ENCODE peak calls at places on chromosomes 16 and 17, in five cellular contexts. One of them, this sample, is unnamed.

GRCh38 chr17:1231456-1231855 is 38.8 kb upstream of the BHLHA9 start:
- DNase-seq in NB4: peak; percentile 75
- DNase-seq in fibroblast of lung: no peak
- DNase-seq in esophagus squamous epithelium: no peak
- DNase-seq in GM10248: no peak
- DNase-seq in this sample: no peak

GRCh38 chr16:17470002-17470870 is 524 bp downstream of the XYLT1 start:
- DNase-seq in NB4: peak; percentile 39
- DNase-seq in fibroblast of lung: no peak
- DNase-seq in esophagus squamous epithelium: no peak
- DNase-seq in GM10248: peak; percentile 45
- DNase-seq in this sample: peak; percentile 77

GRCh38 chr17:62109378-62109902 is 44.4 kb upstream of the MED13 start:
- DNase-seq in NB4: peak; percentile 79
- DNase-seq in fibroblast of lung: peak; percentile 77
- DNase-seq in esophagus squamous epithelium: no peak
- DNase-seq in GM10248: peak; percentile 84
- DNase-seq in this sample: peak; percentile 85

GRCh38 chr16:86430814-86431213 is 79.5 kb upstream of the FOXF1 start:
- DNase-seq in NB4: no peak
- DNase-seq in fibroblast of lung: no peak
- DNase-seq in esophagus squamous epithelium: no peak
- DNase-seq in GM10248: no peak
- DNase-seq in this sample: no peak

GRCh38 chr17:81863833-81864768 is 3.8 kb upstream of the P4HB start:
- DNase-seq in NB4: no peak
- DNase-seq in fibroblast of lung: no peak
- DNase-seq in esophagus squamous epithelium: no peak
- DNase-seq in GM10248: no peak
- DNase-seq in this sample: no peak

GRCh38 chr17:79144090-79144610 is 69.5 kb downstream of the ENGASE start:
- DNase-seq in NB4: no peak
- DNase-seq in fibroblast of lung: no peak
- DNase-seq in esophagus squamous epithelium: no peak
- DNase-seq in GM10248: no peak
- DNase-seq in this sample: no peak

GRCh38 chr16:69107311-69107962 is 2.0 kb downstream of the HAS3 start:
- DNase-seq in NB4: no peak
- DNase-seq in fibroblast of lung: peak; percentile 22
- DNase-seq in esophagus squamous epithelium: no peak
- DNase-seq in GM10248: no peak
- DNase-seq in this sample: peak; percentile 47

GRCh38 chr16:56225013-56225742 is 33.9 kb downstream of the GNAO1 start:
- DNase-seq in NB4: no peak
- DNase-seq in fibroblast of lung: no peak
- DNase-seq in esophagus squamous epithelium: no peak
- DNase-seq in GM10248: no peak
- DNase-seq in this sample: no peak

GRCh38 chr16:56950051-56950450 is 11.7 kb upstream of the CETP start:
- DNase-seq in NB4: no peak
- DNase-seq in fibroblast of lung: no peak
- DNase-seq in esophagus squamous epithelium: no peak
- DNase-seq in GM10248: no peak
- DNase-seq in this sample: no peak

GRCh38 chr17:69390735-69391501 is 23.6 kb upstream of the MAP2K6 start:
- DNase-seq in NB4: no peak
- DNase-seq in fibroblast of lung: no peak
- DNase-seq in esophagus squamous epithelium: no peak
- DNase-seq in GM10248: no peak
- DNase-seq in this sample: no peak

GRCh38 chr17:78147315-78147998 is 1.3 kb downstream of the C17orf99 start:
- DNase-seq in NB4: no peak
- DNase-seq in fibroblast of lung: no peak
- DNase-seq in esophagus squamous epithelium: no peak
- DNase-seq in GM10248: peak; percentile 60
- DNase-seq in this sample: peak; percentile 55

GRCh38 chr17:39705786-39706348 is 6.0 kb downstream of the ERBB2 start:
- DNase-seq in NB4: no peak
- DNase-seq in fibroblast of lung: no peak
- DNase-seq in esophagus squamous epithelium: no peak
- DNase-seq in GM10248: no peak
- DNase-seq in this sample: no peak

GRCh38 chr17:39073916-39074315 is 77.5 kb downstream of the PLXDC1 start:
- DNase-seq in NB4: no peak
- DNase-seq in fibroblast of lung: peak; percentile 30
- DNase-seq in esophagus squamous epithelium: no peak
- DNase-seq in GM10248: no peak
- DNase-seq in this sample: no peak

GRCh38 chr17:57114085-57114673 is 29.1 kb downstream of the AKAP1 start:
- DNase-seq in NB4: peak; percentile 60
- DNase-seq in fibroblast of lung: no peak
- DNase-seq in esophagus squamous epithelium: no peak
- DNase-seq in GM10248: peak; percentile 76
- DNase-seq in this sample: peak; percentile 74

GRCh38 chr17:81045590-81046095 is 10.7 kb downstream of the BAIAP2 start:
- DNase-seq in NB4: no peak
- DNase-seq in fibroblast of lung: no peak
- DNase-seq in esophagus squamous epithelium: no peak
- DNase-seq in GM10248: no peak
- DNase-seq in this sample: no peak

GRCh38 chr17:32783602-32784001 is 93.3 kb downstream of the MYO1D start:
- DNase-seq in NB4: peak; percentile 63
- DNase-seq in fibroblast of lung: peak; percentile 53
- DNase-seq in esophagus squamous epithelium: no peak
- DNase-seq in GM10248: peak; percentile 61
- DNase-seq in this sample: peak; percentile 49

GRCh38 chr17:35241520-35241919 is 1.4 kb upstream of the SLFN5 start:
- DNase-seq in NB4: no peak
- DNase-seq in fibroblast of lung: no peak
- DNase-seq in esophagus squamous epithelium: no peak
- DNase-seq in GM10248: no peak
- DNase-seq in this sample: no peak

GRCh38 chr17:10286324-10286723 is 86.5 kb downstream of the MYH13 start:
- DNase-seq in NB4: no peak
- DNase-seq in fibroblast of lung: no peak
- DNase-seq in esophagus squamous epithelium: no peak
- DNase-seq in GM10248: no peak
- DNase-seq in this sample: no peak

GRCh38 chr16:1820096-1820972 is 6.3 kb downstream of the HAGH start:
- DNase-seq in NB4: no peak
- DNase-seq in fibroblast of lung: no peak
- DNase-seq in esophagus squamous epithelium: no peak
- DNase-seq in GM10248: no peak
- DNase-seq in this sample: no peak

GRCh38 chr17:39529455-39529854 is 68.2 kb downstream of the CDK12 start:
- DNase-seq in NB4: no peak
- DNase-seq in fibroblast of lung: no peak
- DNase-seq in esophagus squamous epithelium: no peak
- DNase-seq in GM10248: no peak
- DNase-seq in this sample: no peak

GRCh38 chr17:49260011-49260921 is 29.7 kb upstream of the PHOSPHO1 start:
- DNase-seq in NB4: peak; percentile 94
- DNase-seq in fibroblast of lung: peak; percentile 89
- DNase-seq in esophagus squamous epithelium: no peak
- DNase-seq in GM10248: peak; percentile 68
- DNase-seq in this sample: peak; percentile 80

GRCh38 chr17:63919311-63919723 is 678 bp upstream of the GH1 start:
- DNase-seq in NB4: peak; percentile 76
- DNase-seq in fibroblast of lung: peak; percentile 29
- DNase-seq in esophagus squamous epithelium: no peak
- DNase-seq in GM10248: peak; percentile 85
- DNase-seq in this sample: peak; percentile 79

GRCh38 chr17:66302761-66303626 is 581 bp downstream of the PRKCA start:
- DNase-seq in NB4: peak; percentile 68
- DNase-seq in fibroblast of lung: peak; percentile 63
- DNase-seq in esophagus squamous epithelium: no peak
- DNase-seq in GM10248: peak; percentile 27
- DNase-seq in this sample: peak; percentile 51

GRCh38 chr17:66724581-66725341 is 110.2 kb upstream of the CACNG5 start:
- DNase-seq in NB4: no peak
- DNase-seq in fibroblast of lung: peak; percentile 59
- DNase-seq in esophagus squamous epithelium: no peak
- DNase-seq in GM10248: no peak
- DNase-seq in this sample: no peak

GRCh38 chr16:73122604-73123386 is 74.9 kb upstream of the ZFHX3 start:
- DNase-seq in NB4: no peak
- DNase-seq in fibroblast of lung: peak; percentile 3
- DNase-seq in esophagus squamous epithelium: no peak
- DNase-seq in GM10248: no peak
- DNase-seq in this sample: peak; percentile 16

GRCh38 chr16:78325532-78325931 is 226.1 kb downstream of the WWOX start:
- DNase-seq in NB4: no peak
- DNase-seq in fibroblast of lung: no peak
- DNase-seq in esophagus squamous epithelium: no peak
- DNase-seq in GM10248: no peak
- DNase-seq in this sample: no peak

GRCh38 chr17:43940630-43941029 is 1.6 kb downstream of the PPY start:
- DNase-seq in NB4: peak; percentile 59
- DNase-seq in fibroblast of lung: no peak
- DNase-seq in esophagus squamous epithelium: no peak
- DNase-seq in GM10248: no peak
- DNase-seq in this sample: no peak

GRCh38 chr16:19994771-19995170 is 78.9 kb downstream of the GPR139 start:
- DNase-seq in NB4: no peak
- DNase-seq in fibroblast of lung: peak; percentile 1
- DNase-seq in esophagus squamous epithelium: no peak
- DNase-seq in GM10248: no peak
- DNase-seq in this sample: no peak

GRCh38 chr17:63279498-63280230 is 166.4 kb downstream of the CYB561 start:
- DNase-seq in NB4: no peak
- DNase-seq in fibroblast of lung: peak; percentile 81
- DNase-seq in esophagus squamous epithelium: no peak
- DNase-seq in GM10248: no peak
- DNase-seq in this sample: no peak

GRCh38 chr16:75105306-75106061 is 11.1 kb downstream of the LDHD start:
- DNase-seq in NB4: peak; percentile 81
- DNase-seq in fibroblast of lung: no peak
- DNase-seq in esophagus squamous epithelium: no peak
- DNase-seq in GM10248: peak; percentile 27
- DNase-seq in this sample: no peak

GRCh38 chr17:38852771-38853291 is 690 bp downstream of the RPL23 start:
- DNase-seq in NB4: peak; percentile 47
- DNase-seq in fibroblast of lung: no peak
- DNase-seq in esophagus squamous epithelium: no peak
- DNase-seq in GM10248: no peak
- DNase-seq in this sample: no peak

GRCh38 chr16:5580320-5580719 is 482.7 kb upstream of the EEF2KMT start:
- DNase-seq in NB4: no peak
- DNase-seq in fibroblast of lung: no peak
- DNase-seq in esophagus squamous epithelium: no peak
- DNase-seq in GM10248: no peak
- DNase-seq in this sample: no peak
- TF ChIP-seq CTCF in NB4: no peak
- TF ChIP-seq CTCF in fibroblast of lung: no peak
- TF ChIP-seq CTCF in esophagus squamous epithelium: no peak
- TF ChIP-seq CTCF in GM10248: no peak
- TF ChIP-seq CTCF in this sample: no peak

DNA sequence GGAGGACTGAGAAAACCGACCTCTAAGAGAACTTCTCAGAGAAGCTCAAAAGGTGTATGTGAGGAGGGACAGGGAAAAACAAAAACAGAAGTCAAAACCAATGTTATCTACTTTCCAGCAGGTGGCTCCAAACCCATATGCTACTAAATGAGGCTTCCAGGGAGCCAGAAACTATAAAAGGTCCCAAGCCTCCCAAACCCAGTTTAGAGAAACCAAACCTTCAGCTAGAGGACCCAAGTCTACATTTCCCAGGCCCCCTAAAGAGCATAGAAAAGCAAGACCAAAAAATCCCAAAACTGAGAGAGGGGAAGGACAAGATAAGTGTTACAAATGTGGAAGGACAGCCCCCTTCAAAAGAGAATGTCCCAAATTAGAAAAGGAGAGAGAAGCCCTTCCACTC is 3.7 kb downstream of the HPR start:
- DNase-seq in NB4: peak; percentile 66
- DNase-seq in fibroblast of lung: peak; percentile 23
- DNase-seq in esophagus squamous epithelium: no peak
- DNase-seq in GM10248: peak; percentile 29
- DNase-seq in this sample: peak; percentile 32
- TF ChIP-seq CTCF in NB4: peak; percentile 62
- TF ChIP-seq CTCF in fibroblast of lung: peak; percentile 54
- TF ChIP-seq CTCF in esophagus squamous epithelium: peak; percentile 30
- TF ChIP-seq CTCF in GM10248: peak; percentile 64
- TF ChIP-seq CTCF in this sample: peak; percentile 33

DNA sequence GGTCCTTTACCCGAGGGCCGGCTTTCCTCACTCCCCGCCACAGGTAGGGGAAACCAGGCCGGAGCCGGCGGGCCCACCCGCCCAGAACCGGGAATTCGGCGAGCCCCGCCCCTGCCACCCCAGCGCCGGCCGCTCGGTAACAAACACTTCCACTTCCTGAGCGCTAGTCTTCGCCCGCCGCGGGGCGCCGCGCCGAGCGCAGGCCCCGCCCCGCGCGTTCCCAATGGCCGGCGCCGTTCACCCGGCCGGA is 224 bp upstream of the NHERF1 start:
- DNase-seq in NB4: no peak
- DNase-seq in fibroblast of lung: no peak
- DNase-seq in esophagus squamous epithelium: no peak
- DNase-seq in GM10248: no peak
- DNase-seq in this sample: no peak
- TF ChIP-seq CTCF in NB4: no peak
- TF ChIP-seq CTCF in fibroblast of lung: no peak
- TF ChIP-seq CTCF in esophagus squamous epithelium: no peak
- TF ChIP-seq CTCF in GM10248: no peak
- TF ChIP-seq CTCF in this sample: no peak

GRCh38 chr17:8791248-8791909 is 7.8 kb downstream of the MFSD6L start:
- DNase-seq in NB4: no peak
- DNase-seq in fibroblast of lung: no peak
- DNase-seq in esophagus squamous epithelium: no peak
- DNase-seq in GM10248: no peak
- DNase-seq in this sample: no peak
- TF ChIP-seq CTCF in NB4: no peak
- TF ChIP-seq CTCF in fibroblast of lung: no peak
- TF ChIP-seq CTCF in esophagus squamous epithelium: no peak
- TF ChIP-seq CTCF in GM10248: no peak
- TF ChIP-seq CTCF in this sample: no peak

GRCh38 chr16:89999831-90000574 is 19.3 kb downstream of the DBNDD1 start:
- DNase-seq in NB4: no peak
- DNase-seq in fibroblast of lung: no peak
- DNase-seq in esophagus squamous epithelium: no peak
- DNase-seq in GM10248: no peak
- DNase-seq in this sample: no peak
- TF ChIP-seq CTCF in NB4: no peak
- TF ChIP-seq CTCF in fibroblast of lung: no peak
- TF ChIP-seq CTCF in esophagus squamous epithelium: no peak
- TF ChIP-seq CTCF in GM10248: no peak
- TF ChIP-seq CTCF in this sample: no peak

This sample was measured in GM20000.